ENCODE peak calls at places on chromosomes 1 and 21, in nine cellular contexts. O is hepatocyte; B is naive thymus-derived CD8-positive, alpha-beta T cell; S is substantia nigra; D is Panc1; R is astrocyte of the cerebellum; P is GM12865; Q is omental fat pad; U is suprapubic skin. N is an unnamed sample.

GRCh38 chr1:36115931-36116330 is 9.1 kb downstream of the COL8A2 start:
- DNase-seq in R (no peak), B (no peak), O (no peak), Q (no peak), D (no peak), P (no peak), S (no peak), U (no peak), N (no peak)

GRCh38 chr1:8343464-8344001 is 25.6 kb downstream of the SLC45A1 start:
- DNase-seq in D (peak; percentile 81), O (peak; percentile 44), U (peak; percentile 92), S (no peak), Q (no peak), P (no peak), R (peak; percentile 94), B (no peak), N (peak; percentile 64)

GRCh38 chr1:3079381-3080093 is 10.5 kb downstream of the PRDM16 start:
- DNase-seq in S (no peak), R (no peak), D (no peak), U (no peak), B (no peak), Q (no peak), O (no peak), P (no peak), N (no peak)

GRCh38 chr1:115286431-115287205 is 51.4 kb downstream of the NGF start:
- DNase-seq in R (no peak), Q (no peak), S (no peak), B (no peak), P (no peak), O (no peak), D (no peak), U (no peak), N (no peak)

GRCh38 chr1:150567717-150568561 is 11.5 kb downstream of the MCL1 start:
- DNase-seq in D (no peak), U (peak; percentile 93), R (peak; percentile 98), S (peak; percentile 17), O (peak; percentile 94), B (no peak), P (peak; percentile 88), Q (no peak), N (peak; percentile 69)

GRCh38 chr1:31639543-31639942 is 5.1 kb downstream of the PEF1 start:
- DNase-seq in U (no peak), P (no peak), B (no peak), D (no peak), Q (no peak), O (peak; percentile 56), S (no peak), R (no peak), N (no peak)

GRCh38 chr1:204513117-204513716 is 3.0 kb upstream of the MDM4 start:
- DNase-seq in S (no peak), Q (no peak), O (no peak), U (no peak), B (peak; percentile 77), P (peak; percentile 90), D (no peak), R (no peak), N (no peak)

GRCh38 chr1:201042663-201043461 is 19.3 kb upstream of the KIF21B start:
- DNase-seq in Q (peak; percentile 43), D (peak; percentile 35), U (no peak), P (peak; percentile 84), S (peak; percentile 18), B (peak; percentile 68), O (peak; percentile 79), R (peak; percentile 53), N (no peak)

GRCh38 chr21:44051462-44051941 is 39.4 kb downstream of the TRAPPC10 start:
- DNase-seq in B (no peak), U (peak; percentile 45), O (no peak), S (no peak), R (peak; percentile 5), Q (no peak), P (no peak), D (no peak), N (no peak)

N was measured in thoracic aorta.